ENCODE peak calls at places on chromosomes 16 and 17, in six cellular contexts. F is upper lobe of left lung, D is kidney epithelial cell, Q is retinal pigment epithelial cell, C is body of pancreas, R is GM23338. A is an unnamed sample.
A peak's percentile ranks its signal among the peaks of the same experiment; 100 is the strongest.

GRCh38 chr16:79798416-79799053 is 198.0 kb upstream of the MAF start:
- DNase-seq in F (no peak), D (no peak), Q (no peak), C (no peak), R (no peak), A (no peak)

GRCh38 chr17:35978346-35978745 is 3.0 kb downstream of the CCL16 start:
- DNase-seq in F (no peak), D (no peak), Q (no peak), C (no peak), R (no peak), A (no peak)

GRCh38 chr17:64133546-64134215 is 3.7 kb upstream of the ERN1 start:
- DNase-seq in F (peak; percentile 36), D (no peak), Q (no peak), C (peak; percentile 44), R (peak; percentile 83), A (peak; percentile 50)

GRCh38 chr17:68352041-68352440 is 60.7 kb downstream of the ARSG start:
- DNase-seq in F (no peak), D (no peak), Q (no peak), C (no peak), R (no peak), A (no peak)

GRCh38 chr17:78781339-78782304 is at the start of gene CYTH1:
- DNase-seq in F (peak; percentile 45), D (no peak), Q (no peak), C (peak; percentile 56), R (peak; percentile 62), A (no peak)

GRCh38 chr17:7858487-7858832 is 657 bp downstream of the CYB5D1 start:
- DNase-seq in F (peak; percentile 28), D (no peak), Q (no peak), C (peak; percentile 49), R (peak; percentile 89), A (no peak)

GRCh38 chr16:648071-648785 is 937 bp upstream of the WDR90 start:
- DNase-seq in F (peak; percentile 60), D (no peak), Q (no peak), C (peak; percentile 92), R (peak; percentile 75), A (peak; percentile 90)

GRCh38 chr17:78706271-78706915 is 75.7 kb downstream of the CYTH1 start:
- DNase-seq in F (no peak), D (peak; percentile 91), Q (no peak), C (no peak), R (no peak), A (no peak)

GRCh38 chr16:7390974-7391373 is 58.3 kb downstream of the RBFOX1 start:
- DNase-seq in F (no peak), D (no peak), Q (no peak), C (no peak), R (no peak), A (no peak)

GRCh38 chr17:64173646-64174045 is 43.7 kb upstream of the ERN1 start:
- DNase-seq in F (no peak), D (no peak), Q (no peak), C (no peak), R (no peak), A (no peak)

GRCh38 chr17:78329263-78330059 is 30.4 kb downstream of the SOCS3 start:
- DNase-seq in F (peak; percentile 55), D (no peak), Q (no peak), C (no peak), R (no peak), A (no peak)

GRCh38 chr16:66927918-66928649 is 2.7 kb upstream of the RRAD start:
- DNase-seq in F (no peak), D (no peak), Q (no peak), C (no peak), R (no peak), A (no peak)

GRCh38 chr16:89018605-89019158 is 41.7 kb upstream of the CBFA2T3 start:
- DNase-seq in F (no peak), D (no peak), Q (no peak), C (no peak), R (no peak), A (no peak)

GRCh38 chr17:67245694-67246397 is 850 bp upstream of the HELZ start:
- DNase-seq in F (peak; percentile 43), D (no peak), Q (no peak), C (peak; percentile 44), R (peak; percentile 94), A (no peak)

GRCh38 chr16:57194512-57194911 is 8.4 kb downstream of the RSPRY1 start:
- DNase-seq in F (no peak), D (peak; percentile 94), Q (peak; percentile 69), C (no peak), R (no peak), A (no peak)

GRCh38 chr17:38324732-38325131 is 19.0 kb downstream of the GPR179 start:
- DNase-seq in F (no peak), D (no peak), Q (no peak), C (no peak), R (no peak), A (no peak)

GRCh38 chr16:31351937-31352315 is 3.0 kb upstream of the ITGAX start:
- DNase-seq in F (peak; percentile 74), D (no peak), Q (no peak), C (no peak), R (no peak), A (no peak)

GRCh38 chr16:84137287-84137686 is 7.7 kb downstream of the HSDL1 start:
- DNase-seq in F (no peak), D (no peak), Q (no peak), C (no peak), R (no peak), A (no peak)

GRCh38 chr17:39235555-39236221 is 9.9 kb upstream of the STAC2 start:
- DNase-seq in F (no peak), D (peak; percentile 31), Q (peak; percentile 30), C (no peak), R (peak; percentile 96), A (peak; percentile 92)

GRCh38 chr17:75288784-75289121 is 480 bp downstream of the SLC25A19 start:
- DNase-seq in F (peak; percentile 53), D (no peak), Q (no peak), C (no peak), R (peak; percentile 72), A (peak; percentile 32)

GRCh38 chr17:36212958-36213357 is 2.1 kb downstream of the CCL4L2 start:
- DNase-seq in F (no peak), D (no peak), Q (no peak), C (no peak), R (no peak), A (no peak)

GRCh38 chr17:79721993-79722671 is 8.6 kb upstream of the ENPP7 start:
- DNase-seq in F (no peak), D (no peak), Q (no peak), C (peak; percentile 38), R (peak; percentile 81), A (no peak)

GRCh38 chr16:74999683-75000480 is 1.1 kb downstream of the ZNRF1 start:
- DNase-seq in F (peak; percentile 76), D (no peak), Q (no peak), C (peak; percentile 70), R (peak; percentile 80), A (no peak)

GRCh38 chr16:30628628-30629342 is 18.6 kb upstream of the ZNF689 start:
- DNase-seq in F (peak; percentile 81), D (no peak), Q (no peak), C (peak; percentile 85), R (peak; percentile 91), A (peak; percentile 66)

GRCh38 chr17:50635720-50636144 is 1.1 kb downstream of the ABCC3 start:
- DNase-seq in F (no peak), D (no peak), Q (no peak), C (no peak), R (no peak), A (no peak)

GRCh38 chr17:50637829-50638571 is 3.3 kb downstream of the ABCC3 start:
- DNase-seq in F (no peak), D (no peak), Q (no peak), C (no peak), R (no peak), A (no peak)

GRCh38 chr17:50636804-50637195 is 2.1 kb downstream of the ABCC3 start:
- DNase-seq in F (no peak), D (no peak), Q (no peak), C (no peak), R (no peak), A (no peak)

GRCh38 chr17:50634915-50635719 is 436 bp downstream of the ABCC3 start:
- DNase-seq in F (no peak), D (no peak), Q (no peak), C (peak; percentile 43), R (peak; percentile 65), A (no peak)

GRCh38 chr17:50636145-50636803 is 1.6 kb downstream of the ABCC3 start:
- DNase-seq in F (no peak), D (no peak), Q (no peak), C (peak; percentile 74), R (no peak), A (no peak)
- TF ChIP-seq CTCF in F (no peak), D (no peak), Q (no peak), C (no peak), R (no peak), A (no peak)

GRCh38 chr17:33642002-33642401 is 348.9 kb upstream of the ASIC2 start:
- DNase-seq in F (no peak), D (no peak), Q (no peak), C (no peak), R (peak; percentile 47), A (no peak)
- TF ChIP-seq CTCF in F (no peak), D (no peak), Q (peak; percentile 17), C (no peak), R (peak; percentile 43), A (no peak)

DNA sequence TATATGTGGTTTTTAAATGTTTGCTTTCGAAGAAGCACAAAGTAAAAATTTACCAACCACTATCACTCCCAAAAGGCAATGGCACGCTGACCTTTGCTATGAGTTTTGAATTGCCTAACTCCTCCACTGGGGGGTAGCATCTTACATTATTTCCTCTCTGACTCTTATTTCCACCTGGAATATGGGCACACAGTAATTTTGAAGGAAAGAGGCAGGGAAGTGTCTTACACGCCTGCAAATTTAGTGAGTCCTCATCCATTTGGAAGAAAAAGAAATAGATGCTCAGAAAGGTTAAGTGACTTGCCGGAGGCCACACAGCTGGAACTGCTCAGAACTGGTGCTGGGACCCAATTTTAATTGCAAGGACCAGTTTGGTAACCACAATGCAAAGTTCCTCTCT is 29.9 kb upstream of the IRX6 start:
- DNase-seq in F (no peak), D (no peak), Q (no peak), C (no peak), R (peak; percentile 51), A (no peak)
- TF ChIP-seq CTCF in F (no peak), D (peak; percentile 15), Q (no peak), C (no peak), R (peak; percentile 54), A (no peak)

GRCh38 chr17:41579484-41580243 is 7.0 kb downstream of the KRT14 start:
- DNase-seq in F (peak; percentile 84), D (peak; percentile 43), Q (no peak), C (peak; percentile 87), R (peak; percentile 97), A (no peak)
- TF ChIP-seq CTCF in F (peak; percentile 87), D (peak; percentile 93), Q (peak; percentile 97), C (peak; percentile 78), R (peak; percentile 74), A (peak; percentile 77)

GRCh38 chr16:3305109-3306068 is at the start of the genes TIGD7 and ZNF75A:
- DNase-seq in F (peak; percentile 85), D (peak; percentile 53), Q (peak; percentile 65), C (peak; percentile 79), R (peak; percentile 96), A (peak; percentile 66)
- TF ChIP-seq CTCF in F (peak; percentile 64), D (no peak), Q (no peak), C (no peak), R (no peak), A (no peak)

GRCh38 chr16:19177111-19177747 is 9.2 kb downstream of the SYT17 start:
- DNase-seq in F (no peak), D (no peak), Q (no peak), C (no peak), R (peak; percentile 31), A (no peak)
- TF ChIP-seq CTCF in F (no peak), D (no peak), Q (peak; percentile 20), C (no peak), R (peak; percentile 53), A (peak; percentile 13)